ENCODE peak calls at places on chromosomes 2 and 18, in eight cellular contexts. One of them, this sample, is unnamed.

GRCh38 chr18:63342206-63342605 is 22.6 kb upstream of the BCL2 start:
- DNase-seq in astrocyte: no peak
- DNase-seq in HCT116: no peak
- DNase-seq in BJ: no peak
- DNase-seq in heart left ventricle: peak
- DNase-seq in CD8-positive, alpha-beta T cell: no peak
- DNase-seq in MM.1S: no peak
- DNase-seq in breast epithelium: no peak
- DNase-seq in this sample: peak

GRCh38 chr2:46547223-46548102 is 68.1 kb downstream of the TMEM247 start:
- DNase-seq in astrocyte: no peak
- DNase-seq in HCT116: no peak
- DNase-seq in BJ: no peak
- DNase-seq in heart left ventricle: peak
- DNase-seq in CD8-positive, alpha-beta T cell: no peak
- DNase-seq in MM.1S: no peak
- DNase-seq in breast epithelium: no peak
- DNase-seq in this sample: no peak

GRCh38 chr2:212626371-212626918 is 87.8 kb upstream of the ERBB4 start:
- DNase-seq in astrocyte: peak
- DNase-seq in HCT116: no peak
- DNase-seq in BJ: no peak
- DNase-seq in heart left ventricle: no peak
- DNase-seq in CD8-positive, alpha-beta T cell: no peak
- DNase-seq in MM.1S: no peak
- DNase-seq in breast epithelium: no peak
- DNase-seq in this sample: no peak

GRCh38 chr2:47534179-47534919 is 131.4 kb downstream of the MSH2 start:
- DNase-seq in astrocyte: peak
- DNase-seq in HCT116: no peak
- DNase-seq in BJ: peak
- DNase-seq in heart left ventricle: no peak
- DNase-seq in CD8-positive, alpha-beta T cell: no peak
- DNase-seq in MM.1S: no peak
- DNase-seq in breast epithelium: no peak
- DNase-seq in this sample: no peak

GRCh38 chr2:9408641-9409151 is 14.6 kb downstream of the ITGB1BP1 start:
- DNase-seq in astrocyte: peak
- DNase-seq in HCT116: no peak
- DNase-seq in BJ: no peak
- DNase-seq in heart left ventricle: no peak
- DNase-seq in CD8-positive, alpha-beta T cell: no peak
- DNase-seq in MM.1S: no peak
- DNase-seq in breast epithelium: peak
- DNase-seq in this sample: no peak

GRCh38 chr18:293557-293956 is 25.7 kb upstream of the THOC1 start:
- DNase-seq in astrocyte: no peak
- DNase-seq in HCT116: no peak
- DNase-seq in BJ: no peak
- DNase-seq in heart left ventricle: no peak
- DNase-seq in CD8-positive, alpha-beta T cell: no peak
- DNase-seq in MM.1S: no peak
- DNase-seq in breast epithelium: no peak
- DNase-seq in this sample: no peak

GRCh38 chr2:5203356-5203755 is 488.8 kb upstream of the SOX11 start:
- DNase-seq in astrocyte: no peak
- DNase-seq in HCT116: no peak
- DNase-seq in BJ: no peak
- DNase-seq in heart left ventricle: no peak
- DNase-seq in CD8-positive, alpha-beta T cell: no peak
- DNase-seq in MM.1S: no peak
- DNase-seq in breast epithelium: peak
- DNase-seq in this sample: no peak

GRCh38 chr18:22277758-22278157 is 108.4 kb downstream of the GATA6 start:
- DNase-seq in astrocyte: no peak
- DNase-seq in HCT116: no peak
- DNase-seq in BJ: no peak
- DNase-seq in heart left ventricle: peak
- DNase-seq in CD8-positive, alpha-beta T cell: no peak
- DNase-seq in MM.1S: no peak
- DNase-seq in breast epithelium: peak
- DNase-seq in this sample: no peak

GRCh38 chr2:85930129-85931124 is 41.6 kb upstream of the ST3GAL5 start:
- DNase-seq in astrocyte: no peak
- DNase-seq in HCT116: no peak
- DNase-seq in BJ: no peak
- DNase-seq in heart left ventricle: no peak
- DNase-seq in CD8-positive, alpha-beta T cell: no peak
- DNase-seq in MM.1S: no peak
- DNase-seq in breast epithelium: no peak
- DNase-seq in this sample: no peak

GRCh38 chr2:203891474-203891873 is 23.9 kb downstream of the CTLA4 start:
- DNase-seq in astrocyte: no peak
- DNase-seq in HCT116: no peak
- DNase-seq in BJ: no peak
- DNase-seq in heart left ventricle: no peak
- DNase-seq in CD8-positive, alpha-beta T cell: no peak
- DNase-seq in MM.1S: peak
- DNase-seq in breast epithelium: no peak
- DNase-seq in this sample: no peak

GRCh38 chr2:95231723-95232122 is 24.4 kb downstream of the ZNF892 start:
- DNase-seq in astrocyte: peak
- DNase-seq in HCT116: peak
- DNase-seq in BJ: peak
- DNase-seq in heart left ventricle: peak
- DNase-seq in CD8-positive, alpha-beta T cell: no peak
- DNase-seq in MM.1S: peak
- DNase-seq in breast epithelium: peak
- DNase-seq in this sample: peak

GRCh38 chr18:49491857-49492693 is 5.0 kb upstream of the C18orf32 start:
- DNase-seq in astrocyte: peak
- DNase-seq in HCT116: peak
- DNase-seq in BJ: peak
- DNase-seq in heart left ventricle: peak
- DNase-seq in CD8-positive, alpha-beta T cell: peak
- DNase-seq in MM.1S: peak
- DNase-seq in breast epithelium: peak
- DNase-seq in this sample: peak

GRCh38 chr2:95306306-95306895 is 9.3 kb downstream of the KCNIP3 start:
- DNase-seq in astrocyte: no peak
- DNase-seq in HCT116: no peak
- DNase-seq in BJ: no peak
- DNase-seq in heart left ventricle: no peak
- DNase-seq in CD8-positive, alpha-beta T cell: no peak
- DNase-seq in MM.1S: no peak
- DNase-seq in breast epithelium: no peak
- DNase-seq in this sample: no peak

GRCh38 chr18:10352671-10353070 is 101.8 kb upstream of the APCDD1 start:
- DNase-seq in astrocyte: no peak
- DNase-seq in HCT116: no peak
- DNase-seq in BJ: no peak
- DNase-seq in heart left ventricle: no peak
- DNase-seq in CD8-positive, alpha-beta T cell: no peak
- DNase-seq in MM.1S: no peak
- DNase-seq in breast epithelium: no peak
- DNase-seq in this sample: no peak

GRCh38 chr2:74425523-74425922 is 4.0 kb downstream of the WDR54 start:
- DNase-seq in astrocyte: no peak
- DNase-seq in HCT116: no peak
- DNase-seq in BJ: no peak
- DNase-seq in heart left ventricle: no peak
- DNase-seq in CD8-positive, alpha-beta T cell: no peak
- DNase-seq in MM.1S: no peak
- DNase-seq in breast epithelium: no peak
- DNase-seq in this sample: no peak

GRCh38 chr2:234483568-234484251 is 13.2 kb downstream of the ARL4C start:
- DNase-seq in astrocyte: no peak
- DNase-seq in HCT116: no peak
- DNase-seq in BJ: no peak
- DNase-seq in heart left ventricle: no peak
- DNase-seq in CD8-positive, alpha-beta T cell: peak
- DNase-seq in MM.1S: peak
- DNase-seq in breast epithelium: no peak
- DNase-seq in this sample: peak

GRCh38 chr2:109304731-109305470 is 175.9 kb downstream of the SH3RF3 start:
- DNase-seq in astrocyte: no peak
- DNase-seq in HCT116: no peak
- DNase-seq in BJ: no peak
- DNase-seq in heart left ventricle: peak
- DNase-seq in CD8-positive, alpha-beta T cell: no peak
- DNase-seq in MM.1S: no peak
- DNase-seq in breast epithelium: no peak
- DNase-seq in this sample: no peak

GRCh38 chr2:113370478-113371091 is 66.9 kb upstream of the ZNG1B start:
- DNase-seq in astrocyte: peak
- DNase-seq in HCT116: peak
- DNase-seq in BJ: no peak
- DNase-seq in heart left ventricle: peak
- DNase-seq in CD8-positive, alpha-beta T cell: peak
- DNase-seq in MM.1S: peak
- DNase-seq in breast epithelium: peak
- DNase-seq in this sample: peak

GRCh38 chr2:14199040-14199439 is 433.5 kb upstream of the LRATD1 start:
- DNase-seq in astrocyte: no peak
- DNase-seq in HCT116: no peak
- DNase-seq in BJ: no peak
- DNase-seq in heart left ventricle: no peak
- DNase-seq in CD8-positive, alpha-beta T cell: no peak
- DNase-seq in MM.1S: no peak
- DNase-seq in breast epithelium: no peak
- DNase-seq in this sample: no peak

GRCh38 chr2:85577386-85578242 is at the start of gene VAMP8:
- DNase-seq in astrocyte: no peak
- DNase-seq in HCT116: peak
- DNase-seq in BJ: no peak
- DNase-seq in heart left ventricle: peak
- DNase-seq in CD8-positive, alpha-beta T cell: peak
- DNase-seq in MM.1S: peak
- DNase-seq in breast epithelium: peak
- DNase-seq in this sample: no peak

GRCh38 chr2:19559596-19560240 is 201.3 kb upstream of the OSR1 start:
- DNase-seq in astrocyte: no peak
- DNase-seq in HCT116: no peak
- DNase-seq in BJ: no peak
- DNase-seq in heart left ventricle: no peak
- DNase-seq in CD8-positive, alpha-beta T cell: no peak
- DNase-seq in MM.1S: peak
- DNase-seq in breast epithelium: no peak
- DNase-seq in this sample: no peak

GRCh38 chr2:145919507-145919906 is 1399.6 kb upstream of the ZEB2 start:
- DNase-seq in astrocyte: no peak
- DNase-seq in HCT116: no peak
- DNase-seq in BJ: no peak
- DNase-seq in heart left ventricle: no peak
- DNase-seq in CD8-positive, alpha-beta T cell: no peak
- DNase-seq in MM.1S: no peak
- DNase-seq in breast epithelium: no peak
- DNase-seq in this sample: no peak

GRCh38 chr2:46520108-46520507 is 40.7 kb downstream of the TMEM247 start:
- DNase-seq in astrocyte: no peak
- DNase-seq in HCT116: no peak
- DNase-seq in BJ: no peak
- DNase-seq in heart left ventricle: peak
- DNase-seq in CD8-positive, alpha-beta T cell: no peak
- DNase-seq in MM.1S: no peak
- DNase-seq in breast epithelium: no peak
- DNase-seq in this sample: no peak

GRCh38 chr2:184370954-184371353 is 227.4 kb upstream of the ZNF804A start:
- DNase-seq in astrocyte: no peak
- DNase-seq in HCT116: no peak
- DNase-seq in BJ: no peak
- DNase-seq in heart left ventricle: no peak
- DNase-seq in CD8-positive, alpha-beta T cell: no peak
- DNase-seq in MM.1S: no peak
- DNase-seq in breast epithelium: no peak
- DNase-seq in this sample: no peak

GRCh38 chr2:39033980-39034379 is 86.9 kb downstream of the SOS1 start:
- DNase-seq in astrocyte: peak
- DNase-seq in HCT116: no peak
- DNase-seq in BJ: no peak
- DNase-seq in heart left ventricle: no peak
- DNase-seq in CD8-positive, alpha-beta T cell: no peak
- DNase-seq in MM.1S: no peak
- DNase-seq in breast epithelium: no peak
- DNase-seq in this sample: no peak

GRCh38 chr2:68646303-68646702 is 2.9 kb downstream of the PROKR1 start:
- DNase-seq in astrocyte: no peak
- DNase-seq in HCT116: peak
- DNase-seq in BJ: no peak
- DNase-seq in heart left ventricle: no peak
- DNase-seq in CD8-positive, alpha-beta T cell: no peak
- DNase-seq in MM.1S: no peak
- DNase-seq in breast epithelium: no peak
- DNase-seq in this sample: no peak
- TF ChIP-seq CTCF in astrocyte: no peak
- TF ChIP-seq CTCF in HCT116: peak
- TF ChIP-seq CTCF in BJ: no peak
- TF ChIP-seq CTCF in heart left ventricle: no peak
- TF ChIP-seq CTCF in CD8-positive, alpha-beta T cell: no peak
- TF ChIP-seq CTCF in MM.1S: no peak
- TF ChIP-seq CTCF in breast epithelium: no peak
- TF ChIP-seq CTCF in this sample: no peak

GRCh38 chr18:58335821-58336220 is 291.8 kb downstream of the NEDD4L start:
- DNase-seq in astrocyte: peak
- DNase-seq in HCT116: no peak
- DNase-seq in BJ: no peak
- DNase-seq in heart left ventricle: no peak
- DNase-seq in CD8-positive, alpha-beta T cell: no peak
- DNase-seq in MM.1S: no peak
- DNase-seq in breast epithelium: no peak
- DNase-seq in this sample: no peak
- TF ChIP-seq CTCF in astrocyte: no peak
- TF ChIP-seq CTCF in HCT116: peak
- TF ChIP-seq CTCF in BJ: peak
- TF ChIP-seq CTCF in heart left ventricle: no peak
- TF ChIP-seq CTCF in CD8-positive, alpha-beta T cell: no peak
- TF ChIP-seq CTCF in MM.1S: no peak
- TF ChIP-seq CTCF in breast epithelium: no peak
- TF ChIP-seq CTCF in this sample: no peak

GRCh38 chr18:74896390-74896991 is 298.8 kb downstream of the ZNF407 start:
- DNase-seq in astrocyte: no peak
- DNase-seq in HCT116: peak
- DNase-seq in BJ: no peak
- DNase-seq in heart left ventricle: peak
- DNase-seq in CD8-positive, alpha-beta T cell: peak
- DNase-seq in MM.1S: peak
- DNase-seq in breast epithelium: peak
- DNase-seq in this sample: peak
- TF ChIP-seq CTCF in astrocyte: no peak
- TF ChIP-seq CTCF in HCT116: peak
- TF ChIP-seq CTCF in BJ: peak
- TF ChIP-seq CTCF in heart left ventricle: peak
- TF ChIP-seq CTCF in CD8-positive, alpha-beta T cell: peak
- TF ChIP-seq CTCF in MM.1S: peak
- TF ChIP-seq CTCF in breast epithelium: peak
- TF ChIP-seq CTCF in this sample: peak

GRCh38 chr2:207008105-207008990 is 69.0 kb downstream of the CPO start:
- DNase-seq in astrocyte: no peak
- DNase-seq in HCT116: no peak
- DNase-seq in BJ: no peak
- DNase-seq in heart left ventricle: no peak
- DNase-seq in CD8-positive, alpha-beta T cell: no peak
- DNase-seq in MM.1S: peak
- DNase-seq in breast epithelium: peak
- DNase-seq in this sample: peak
- TF ChIP-seq CTCF in astrocyte: peak
- TF ChIP-seq CTCF in HCT116: peak
- TF ChIP-seq CTCF in BJ: peak
- TF ChIP-seq CTCF in heart left ventricle: peak
- TF ChIP-seq CTCF in CD8-positive, alpha-beta T cell: no peak
- TF ChIP-seq CTCF in MM.1S: peak
- TF ChIP-seq CTCF in breast epithelium: no peak
- TF ChIP-seq CTCF in this sample: peak